ENCODE peak calls at places on chromosomes 2 and 18, in six cellular contexts. G is activated T-helper 1 cell treated with Interleukin-2 at 50 U/mL for 16 hours, I is astrocyte of the spinal cord, B is NCI-H1092, O is AG04450, X is GM12865. Y is an unnamed sample.

GRCh38 chr2:145002624-145003023 is 482.7 kb upstream of the ZEB2 start:
- DNase-seq in G (no peak), I (no peak), B (no peak), O (no peak), X (no peak), Y (no peak)

GRCh38 chr18:32308493-32309120 is 118.8 kb downstream of the MEP1B start:
- DNase-seq in G (no peak), I (peak; percentile 86), B (no peak), O (peak; percentile 70), X (no peak), Y (peak; percentile 77)

GRCh38 chr2:156800065-156800556 is 363.9 kb downstream of the GPD2 start:
- DNase-seq in G (no peak), I (no peak), B (no peak), O (no peak), X (peak; percentile 5), Y (no peak)

GRCh38 chr2:205998601-205999000 is 87.4 kb downstream of the INO80D start:
- DNase-seq in G (no peak), I (peak; percentile 19), B (no peak), O (no peak), X (no peak), Y (no peak)

GRCh38 chr2:26687785-26688184 is 4.7 kb upstream of the KCNK3 start:
- DNase-seq in G (no peak), I (no peak), B (peak; percentile 84), O (no peak), X (no peak), Y (no peak)

GRCh38 chr2:172095146-172095904 is 7.4 kb downstream of the DLX2 start:
- DNase-seq in G (peak; percentile 59), I (peak; percentile 59), B (no peak), O (peak; percentile 51), X (peak; percentile 68), Y (peak; percentile 72)

GRCh38 chr2:30282721-30283120 is 51.4 kb downstream of the LBH start:
- DNase-seq in G (no peak), I (no peak), B (no peak), O (no peak), X (no peak), Y (no peak)

GRCh38 chr2:38862481-38862880 is 13.3 kb downstream of the DHX57 start:
- DNase-seq in G (no peak), I (no peak), B (no peak), O (no peak), X (no peak), Y (no peak)

GRCh38 chr2:12819721-12820120 is 103.0 kb downstream of the TRIB2 start:
- DNase-seq in G (no peak), I (peak; percentile 63), B (no peak), O (no peak), X (no peak), Y (no peak)

GRCh38 chr2:154324601-154325000 is 373.9 kb upstream of the KCNJ3 start:
- DNase-seq in G (no peak), I (no peak), B (no peak), O (no peak), X (no peak), Y (no peak)

GRCh38 chr18:11859282-11859797 is 8.1 kb downstream of the CHMP1B start:
- DNase-seq in G (no peak), I (no peak), B (no peak), O (no peak), X (no peak), Y (peak; percentile 17)

GRCh38 chr2:112021781-112022231 is 33.3 kb upstream of the TMEM87B start:
- DNase-seq in G (no peak), I (peak; percentile 17), B (no peak), O (no peak), X (no peak), Y (peak; percentile 84)

GRCh38 chr2:12061317-12061716 is 314.9 kb downstream of the LPIN1 start:
- DNase-seq in G (no peak), I (no peak), B (no peak), O (no peak), X (no peak), Y (no peak)

GRCh38 chr2:234939576-234939975 is 12.2 kb upstream of the SH3BP4 start:
- DNase-seq in G (no peak), I (no peak), B (no peak), O (no peak), X (no peak), Y (no peak)

GRCh38 chr18:57942090-57942489 is 101.9 kb upstream of the NEDD4L start:
- DNase-seq in G (no peak), I (no peak), B (no peak), O (no peak), X (no peak), Y (no peak)

GRCh38 chr18:57728941-57729511 is 74.1 kb downstream of the ATP8B1 start:
- DNase-seq in G (no peak), I (no peak), B (no peak), O (no peak), X (no peak), Y (peak; percentile 67)

GRCh38 chr2:171846894-171847293 is 47.1 kb downstream of the SLC25A12 start:
- DNase-seq in G (no peak), I (no peak), B (no peak), O (no peak), X (no peak), Y (no peak)

GRCh38 chr2:128797937-128798336 is 479.3 kb upstream of the HS6ST1 start:
- DNase-seq in G (no peak), I (no peak), B (no peak), O (no peak), X (peak; percentile 88), Y (no peak)

GRCh38 chr2:120283649-120284048 is 31.0 kb downstream of the RALB start:
- DNase-seq in G (no peak), I (peak; percentile 50), B (no peak), O (peak; percentile 26), X (no peak), Y (no peak)

Y was measured in HT1080.